ENCODE peak calls at places on chromosomes 1 and 21, in ten cellular contexts. X, P, S, U, G, R, I, W, E and F are unnamed samples.
A peak's percentile ranks its signal among the peaks of the same experiment; 100 is the strongest.

GRCh38 chr21:32261929-32262328 is 16.9 kb downstream of the MIS18A start:
- DNase-seq in E (no peak), R (no peak), U (no peak), W (no peak), I (no peak), S (no peak), G (no peak), P (no peak), X (no peak), F (no peak)

GRCh38 chr1:83791821-83792437 is 207.0 kb downstream of the TTLL7 start:
- DNase-seq in X (no peak), U (no peak), I (no peak), P (no peak), S (no peak), E (no peak), G (no peak), W (no peak), R (no peak), F (no peak)

GRCh38 chr1:209650454-209650853 is 1.8 kb downstream of the LAMB3 start:
- DNase-seq in U (no peak), X (no peak), R (no peak), I (no peak), P (no peak), W (no peak), G (no peak), S (no peak), E (no peak), F (no peak)

GRCh38 chr1:6245869-6246496 is 2.0 kb downstream of the HES3 start:
- DNase-seq in X (no peak), R (peak; percentile 55), I (no peak), S (peak; percentile 94), G (peak; percentile 33), E (peak; percentile 43), W (no peak), U (peak; percentile 94), P (peak; percentile 90), F (no peak)

GRCh38 chr1:3618904-3619671 is 5.7 kb upstream of the TPRG1L start:
- DNase-seq in S (peak; percentile 90), W (peak; percentile 50), P (peak; percentile 97), E (peak; percentile 87), G (peak; percentile 79), X (peak; percentile 76), U (peak; percentile 79), I (peak; percentile 68), R (peak; percentile 61), F (peak; percentile 81)

GRCh38 chr1:94142022-94142421 is 21.1 kb upstream of the ABCA4 start:
- DNase-seq in P (no peak), S (no peak), G (no peak), I (no peak), W (no peak), E (no peak), R (no peak), X (no peak), U (no peak), F (peak; percentile 8)

GRCh38 chr1:203026666-203027663 is 674 bp downstream of the PPFIA4 start:
- DNase-seq in P (peak; percentile 81), X (peak; percentile 46), W (no peak), G (peak; percentile 24), E (no peak), R (no peak), U (peak; percentile 29), I (no peak), S (no peak), F (no peak)

GRCh38 chr1:20507564-20508410 is at the start of gene MUL1:
- DNase-seq in X (peak; percentile 94), W (peak; percentile 98), G (peak; percentile 96), S (peak; percentile 94), R (peak; percentile 91), U (peak; percentile 95), P (peak; percentile 98), E (peak; percentile 94), I (peak; percentile 89), F (peak; percentile 93)

GRCh38 chr1:79902418-79902817 is 895.9 kb upstream of the ADGRL4 start:
- DNase-seq in X (no peak), E (no peak), W (no peak), G (no peak), R (no peak), P (no peak), S (no peak), I (no peak), U (no peak), F (no peak)

GRCh38 chr1:52876843-52877242 is 34.3 kb downstream of the ZYG11A start:
- DNase-seq in R (no peak), U (no peak), X (no peak), P (no peak), S (no peak), I (no peak), E (no peak), G (no peak), W (no peak), F (no peak)

GRCh38 chr1:240031414-240031813 is 60.3 kb upstream of the FMN2 start:
- DNase-seq in R (peak; percentile 41), P (peak; percentile 66), E (no peak), I (no peak), W (no peak), S (no peak), G (no peak), X (no peak), U (no peak), F (peak; percentile 23)

GRCh38 chr21:41768371-41769042 is 1.7 kb upstream of the RIPK4 start:
- DNase-seq in E (peak; percentile 93), P (peak; percentile 93), W (no peak), G (peak; percentile 78), I (no peak), S (peak; percentile 67), R (peak; percentile 80), U (peak; percentile 79), X (no peak), F (peak; percentile 70)

GRCh38 chr21:37742532-37742931 is 173.7 kb downstream of the KCNJ6 start:
- DNase-seq in X (no peak), S (no peak), E (no peak), I (no peak), U (no peak), G (no peak), W (no peak), P (no peak), R (no peak), F (no peak)

GRCh38 chr1:170932236-170932635 is 3.1 kb upstream of the MROH9 start:
- DNase-seq in G (no peak), E (no peak), W (no peak), R (no peak), X (no peak), S (no peak), P (no peak), I (no peak), U (no peak), F (no peak)

GRCh38 chr1:147773215-147773715 is 12.9 kb upstream of the GJA5 start:
- DNase-seq in E (no peak), S (peak; percentile 15), P (no peak), W (no peak), U (peak; percentile 52), R (no peak), G (no peak), I (no peak), X (no peak), F (no peak)

DNA sequence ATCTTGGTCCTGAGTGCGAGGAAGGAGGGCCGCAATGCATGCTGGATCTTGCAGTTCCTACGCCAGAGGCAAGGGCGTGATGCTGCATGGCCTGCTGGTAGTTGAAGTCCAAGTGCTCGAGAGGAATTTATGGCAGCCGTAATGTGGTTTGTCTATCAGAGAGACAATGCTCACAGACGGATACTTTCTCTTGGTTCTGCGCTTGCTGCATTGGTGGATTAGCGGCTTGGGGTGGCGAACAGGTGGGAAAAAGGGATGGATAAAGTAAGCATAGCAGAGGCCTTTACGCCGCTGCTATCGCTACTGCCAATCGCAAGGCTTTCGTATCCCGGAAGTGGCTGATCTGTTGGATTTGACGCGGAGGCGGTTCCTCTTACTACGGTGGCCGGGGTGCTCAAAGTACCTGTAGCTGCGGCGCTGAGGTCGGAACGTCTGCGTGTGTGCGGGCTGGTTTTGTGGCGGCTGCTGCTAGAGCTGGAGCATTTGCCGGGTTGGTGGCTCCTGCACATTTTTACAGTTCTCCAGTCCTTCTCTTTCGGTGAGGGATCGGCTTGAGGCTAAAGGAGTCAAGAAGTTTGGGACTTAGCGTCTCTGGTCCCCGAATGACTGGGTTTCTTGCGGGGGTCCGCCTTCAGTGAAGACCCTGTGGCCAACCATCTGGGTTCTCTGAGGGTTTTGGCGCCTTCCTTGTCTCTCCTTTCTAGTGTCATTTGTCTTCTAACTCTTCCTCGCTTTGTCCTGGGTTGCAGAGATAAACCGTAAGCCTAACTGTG is at the start of gene ATG4C:
- DNase-seq in G (peak; percentile 97), S (peak; percentile 95), I (peak; percentile 87), X (peak; percentile 91), W (peak; percentile 93), U (peak; percentile 98), P (peak; percentile 95), E (peak; percentile 96), R (peak; percentile 99), F (peak; percentile 95)
- TF ChIP-seq CTCF in G (no peak), S (no peak), I (no peak), X (peak; percentile 12), W (no peak), U (no peak), P (no peak), E (no peak), R (no peak), F (no peak)

GRCh38 chr1:222950892-222951291 is 136.1 kb downstream of the DISP1 start:
- DNase-seq in I (no peak), W (no peak), E (no peak), P (no peak), S (no peak), X (no peak), U (no peak), G (no peak), R (peak; percentile 3), F (peak; percentile 6)
- H3K27ac ChIP-seq in I (no peak overlapping the region), W (no peak overlapping the region), E (no peak overlapping the region), P (no peak overlapping the region), S (no peak overlapping the region), X (no peak overlapping the region), U (no peak overlapping the region), G (no peak overlapping the region), R (no peak overlapping the region), F (no peak overlapping the region)

DNA sequence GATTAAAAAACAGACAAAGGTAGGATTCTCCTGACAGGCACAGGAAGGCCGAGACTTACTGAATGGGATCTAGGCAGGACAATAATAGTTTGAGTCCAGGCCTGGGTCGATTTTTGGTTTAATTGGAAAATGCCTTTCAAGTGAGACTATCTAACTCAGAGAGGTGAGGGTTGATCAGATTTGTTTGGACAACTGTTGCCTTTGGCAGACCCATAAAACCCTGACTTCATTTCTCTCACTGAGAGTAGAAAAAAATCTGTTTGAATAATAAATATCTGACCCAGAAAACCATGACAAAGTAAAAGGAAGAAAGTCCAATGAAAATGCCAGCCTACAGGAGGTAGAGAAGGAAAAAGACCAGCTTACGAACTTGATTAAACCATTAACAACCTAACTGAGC is 12.3 kb upstream of the SLC30A10 start:
- DNase-seq in W (no peak), R (no peak), E (no peak), P (peak; percentile 32), G (no peak), U (no peak), S (no peak), I (no peak), X (no peak), F (no peak)
- TF ChIP-seq CTCF in W (no peak), R (no peak), E (no peak), P (no peak), G (no peak), U (no peak), S (no peak), I (no peak), X (no peak), F (no peak)

DNA sequence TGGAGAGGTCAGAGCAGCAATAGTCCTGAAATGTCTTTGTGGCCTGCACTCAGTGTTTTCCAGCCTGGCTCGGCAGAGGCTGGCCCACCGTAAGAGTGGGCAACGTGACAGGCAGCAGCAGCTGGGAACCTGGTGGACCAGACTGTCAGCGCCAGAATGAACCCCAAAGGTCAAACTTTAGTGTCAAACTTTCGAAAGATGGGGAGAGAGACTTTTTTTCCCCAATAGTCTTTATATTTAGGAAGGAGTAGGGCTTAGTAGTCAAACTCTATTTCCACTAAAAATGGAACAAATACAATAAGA is 10.2 kb downstream of the BLACAT1 start:
- DNase-seq in U (no peak), W (no peak), E (no peak), X (no peak), G (no peak), R (no peak), S (no peak), P (no peak), I (no peak), F (no peak)
- H3K27ac ChIP-seq in U (peak overlapping the region; percentile 44), W (no peak overlapping the region), E (no peak overlapping the region), X (no peak overlapping the region), G (peak overlapping the region; percentile 15), R (no peak overlapping the region), S (peak overlapping the region; percentile 91), P (no peak overlapping the region), I (no peak overlapping the region), F (peak overlapping the region; percentile 96)